ENCODE peak calls at places on chromosomes 12 and 14, in six cellular contexts. T is transverse colon, Y is sigmoid colon, L is HepG2, K is SK-N-SH, A is stomach. D is an unnamed sample.

GRCh38 chr12:80272516-80272915 is 171.5 kb upstream of the PTPRQ start:
- DNase-seq in L (no peak), K (no peak), Y (no peak), A (no peak), T (no peak), D (no peak)

GRCh38 chr12:49632986-49633702 is 9.8 kb downstream of the PRPF40B start:
- DNase-seq in K (no peak), Y (peak), A (no peak), T (no peak), L (no peak), D (no peak)

GRCh38 chr12:1019283-1019682 is 28.3 kb downstream of the ERC1 start:
- DNase-seq in A (no peak), Y (no peak), K (no peak), L (no peak), T (no peak), D (no peak)

GRCh38 chr14:43003845-43004244 is 1397.2 kb downstream of the LRFN5 start:
- DNase-seq in K (no peak), Y (no peak), A (no peak), L (peak), T (no peak), D (no peak)

GRCh38 chr14:72679591-72680151 is 214.2 kb downstream of the DPF3 start:
- DNase-seq in L (no peak), A (no peak), T (no peak), Y (no peak), K (peak), D (no peak)

GRCh38 chr14:100028990-100029677 is 36.1 kb upstream of the EVL start:
- DNase-seq in T (no peak), Y (no peak), A (no peak), K (no peak), L (no peak), D (no peak)

GRCh38 chr12:3017281-3017680 is 58.1 kb downstream of the TEAD4 start:
- DNase-seq in A (no peak), Y (no peak), K (no peak), L (no peak), T (no peak), D (no peak)

GRCh38 chr14:37515761-37516160 is 79.3 kb downstream of the FOXA1 start:
- DNase-seq in K (no peak), A (no peak), T (no peak), Y (no peak), L (no peak), D (no peak)

GRCh38 chr12:126874427-126875026 is 1392.4 kb upstream of the TMEM132C start:
- DNase-seq in A (peak), K (peak), L (peak), T (peak), Y (peak), D (peak)

GRCh38 chr12:50523772-50524171 is 19.0 kb downstream of the DIP2B start:
- DNase-seq in T (no peak), L (no peak), A (no peak), K (no peak), Y (no peak), D (no peak)

GRCh38 chr12:23824358-23824757 is 125.1 kb downstream of the SOX5 start:
- DNase-seq in Y (no peak), K (no peak), T (no peak), L (no peak), A (no peak), D (no peak)

GRCh38 chr12:6279631-6280030 is 30.9 kb upstream of the PLEKHG6 start:
- DNase-seq in L (no peak), K (no peak), T (no peak), A (no peak), Y (peak), D (no peak)

GRCh38 chr12:66087365-66087943 is 43.1 kb downstream of the LLPH start:
- DNase-seq in L (peak), K (peak), A (peak), T (peak), Y (peak), D (no peak)

GRCh38 chr14:73503648-73504047 is 12.9 kb downstream of the RIOX1 start:
- DNase-seq in T (no peak), L (no peak), Y (no peak), A (no peak), K (no peak), D (no peak)

GRCh38 chr12:23564454-23564853 is 385.0 kb downstream of the SOX5 start:
- DNase-seq in L (no peak), A (no peak), K (no peak), Y (no peak), T (no peak), D (no peak)

GRCh38 chr12:13981296-13981962 is at the start of gene GRIN2B:
- DNase-seq in A (no peak), K (peak), L (no peak), T (no peak), Y (no peak), D (no peak)

GRCh38 chr14:51209457-51209856 is 30.6 kb upstream of the TMX1 start:
- DNase-seq in A (no peak), T (no peak), L (no peak), Y (no peak), K (peak), D (no peak)

GRCh38 chr14:50303744-50304471 is 8.1 kb downstream of the L2HGDH start:
- DNase-seq in Y (no peak), K (no peak), T (no peak), A (peak), L (peak), D (no peak)

GRCh38 chr12:22573181-22573580 is 28.8 kb upstream of the C2CD5 start:
- DNase-seq in T (no peak), L (no peak), A (no peak), Y (no peak), K (no peak), D (no peak)

GRCh38 chr14:102362545-102363181 is at the start of the genes CINP and TECPR2:
- DNase-seq in Y (peak), A (peak), L (peak), K (peak), T (peak), D (peak)

GRCh38 chr14:98855926-98856325 is 416.1 kb downstream of the BCL11B start:
- DNase-seq in K (no peak), Y (no peak), L (no peak), A (no peak), T (no peak), D (no peak)

GRCh38 chr14:59356298-59356697 is 108.9 kb downstream of the GPR135 start:
- DNase-seq in Y (no peak), L (no peak), K (no peak), A (no peak), T (no peak), D (no peak)

GRCh38 chr12:108430926-108431325 is 84.2 kb upstream of the FICD start:
- DNase-seq in A (no peak), Y (no peak), T (no peak), L (no peak), K (no peak), D (no peak)

GRCh38 chr12:21745258-21745657 is 29.2 kb downstream of the KCNJ8 start:
- DNase-seq in K (no peak), L (no peak), A (no peak), T (no peak), Y (no peak), D (no peak)

GRCh38 chr12:26466709-26467108 is 271.3 kb downstream of the SSPN start:
- DNase-seq in L (no peak), A (no peak), T (no peak), Y (no peak), K (no peak), D (no peak)

GRCh38 chr12:131736807-131737484 is 26.1 kb downstream of the SFSWAP start:
- DNase-seq in Y (no peak), T (no peak), K (no peak), A (no peak), L (no peak), D (no peak)

GRCh38 chr12:131773582-131774221 is 54.5 kb upstream of the MMP17 start:
- DNase-seq in L (no peak), Y (no peak), A (no peak), K (no peak), T (peak), D (no peak)

GRCh38 chr14:73606271-73606670 is 6.0 kb upstream of the ACOT6 start:
- DNase-seq in T (no peak), L (no peak), A (no peak), K (no peak), Y (no peak), D (no peak)

DNA sequence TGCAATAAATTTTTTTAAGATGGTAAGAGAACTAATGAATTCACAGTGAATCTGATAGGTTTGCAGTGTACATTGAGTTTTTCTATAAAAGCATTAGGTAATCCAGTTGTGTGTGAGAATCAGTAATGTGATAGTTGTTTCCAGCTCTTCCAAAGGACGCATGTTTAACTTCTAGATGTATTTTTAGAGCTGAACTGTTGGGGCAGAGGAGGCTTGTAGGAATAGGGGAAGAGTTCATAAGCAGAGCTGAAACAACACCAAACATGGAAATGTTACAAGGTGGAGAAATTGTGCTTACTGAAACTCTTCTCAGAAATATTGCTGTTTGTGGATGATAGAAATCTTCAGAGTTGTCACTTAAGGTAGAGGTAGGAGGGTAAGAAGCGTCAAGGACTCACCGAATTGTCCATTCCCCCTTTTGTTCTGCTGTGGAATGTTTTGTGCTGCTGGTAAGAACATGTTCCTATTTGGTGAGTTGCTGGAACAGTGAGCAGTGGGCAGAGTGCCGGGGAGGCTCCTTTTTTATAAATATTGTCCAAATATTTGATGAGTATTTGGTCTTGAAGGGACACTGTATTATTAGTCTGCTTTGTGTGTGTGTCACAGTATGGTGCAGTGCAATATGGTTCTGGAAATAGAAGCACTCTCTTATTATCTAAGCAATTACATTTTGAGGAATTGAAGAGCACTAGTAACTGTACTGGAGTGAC is 76.7 kb downstream of the ANO6 start:
- DNase-seq in L (no peak), Y (peak), T (peak), K (no peak), A (no peak), D (peak)
- TF ChIP-seq EP300 in L (no peak), Y (peak), T (peak), K (no peak), A (peak), D (peak)

GRCh38 chr12:105235747-105236476 is at the start of gene APPL2:
- DNase-seq in K (peak), Y (peak), T (peak), A (peak), L (peak), D (peak)

GRCh38 chr12:105234197-105234596 is 1.8 kb downstream of the APPL2 start:
- DNase-seq in T (no peak), L (no peak), Y (no peak), K (no peak), A (no peak), D (no peak)

GRCh38 chr12:105233045-105233905 is 2.7 kb downstream of the APPL2 start:
- DNase-seq in K (no peak), T (no peak), L (no peak), Y (no peak), A (no peak), D (no peak)

GRCh38 chr12:105237671-105238070 is 1.7 kb upstream of the APPL2 start:
- DNase-seq in Y (no peak), L (no peak), A (no peak), K (no peak), T (no peak), D (no peak)

DNA sequence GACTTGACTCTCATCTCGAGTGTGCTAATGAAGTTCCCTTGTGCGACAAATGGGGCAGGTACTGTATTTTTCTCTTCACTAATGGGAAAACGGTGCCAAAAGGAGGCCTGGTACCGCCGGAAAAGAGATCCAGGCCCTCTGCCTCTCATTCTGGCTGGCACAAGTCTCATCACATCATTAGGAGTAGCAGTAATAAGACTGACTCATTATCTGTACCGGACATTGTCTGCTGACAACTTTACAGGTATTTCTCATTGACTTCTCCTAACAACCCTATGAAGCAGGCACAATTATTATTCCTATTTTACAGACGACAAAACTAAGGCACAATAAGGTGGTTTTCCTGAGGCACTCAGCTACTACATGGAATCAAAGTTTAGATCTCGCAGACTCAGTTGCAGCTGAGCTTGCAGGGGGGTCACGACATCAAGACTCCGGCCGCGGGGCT is 651 bp downstream of the APPL2 start:
- DNase-seq in A (no peak), Y (no peak), T (no peak), K (peak), L (no peak), D (no peak)
- TF ChIP-seq POLR2AphosphoS5 in A (no peak), Y (no peak), T (no peak), K (peak), L (no peak), D (no peak)

GRCh38 chr12:76455582-76456345 is 103.8 kb downstream of the OSBPL8 start:
- DNase-seq in K (peak), L (peak), T (no peak), Y (no peak), A (no peak), D (no peak)
- H3K27ac ChIP-seq in K (peak), L (no peak), T (no peak), Y (no peak), A (no peak), D (no peak)

GRCh38 chr12:16880864-16881285 is 274.9 kb upstream of the LMO3 start:
- DNase-seq in A (peak), T (peak), Y (no peak), L (no peak), K (peak), D (no peak)
- TF ChIP-seq EP300 in A (no peak), T (no peak), Y (no peak), L (no peak), K (peak), D (no peak)

GRCh38 chr12:104605685-104606084 is 148.9 kb downstream of the CHST11 start:
- DNase-seq in T (peak), L (no peak), Y (peak), A (no peak), K (no peak), D (peak)
- TF ChIP-seq POLR2AphosphoS5 in T (no peak), L (no peak), Y (peak), A (no peak), K (no peak), D (peak)

DNA sequence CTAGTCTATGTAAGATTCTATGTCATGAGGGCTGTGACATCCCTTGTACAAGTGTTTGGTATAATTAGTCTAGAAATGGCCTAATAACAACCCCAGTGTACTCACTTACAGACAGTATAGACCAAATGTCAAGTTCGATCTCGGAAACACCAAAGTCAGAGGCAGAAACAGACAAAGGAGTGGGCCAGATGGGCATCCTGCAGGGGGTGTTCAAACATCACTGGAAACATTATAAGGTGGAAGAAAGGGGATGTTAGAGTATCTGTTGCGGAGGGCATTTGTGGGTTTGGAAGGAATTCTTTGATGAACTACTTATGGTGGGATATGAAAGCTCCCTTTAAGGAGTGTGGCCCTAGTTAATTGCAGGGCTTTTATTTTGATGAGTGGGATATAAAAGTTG is 134.6 kb downstream of the ESR2 start:
- DNase-seq in T (no peak), A (no peak), K (no peak), Y (no peak), L (no peak), D (no peak)
- H3K27ac ChIP-seq in T (no peak), A (no peak), K (no peak), Y (no peak), L (no peak), D (no peak)

GRCh38 chr14:71319646-71320045 is 412.4 kb downstream of the PCNX1 start:
- DNase-seq in L (no peak), A (no peak), K (peak), T (no peak), Y (no peak), D (no peak)

GRCh38 chr14:71318097-71318459 is 410.8 kb downstream of the PCNX1 start:
- DNase-seq in T (no peak), K (no peak), A (no peak), Y (no peak), L (no peak), D (no peak)

GRCh38 chr14:71321556-71322315 is 414.5 kb downstream of the PCNX1 start:
- DNase-seq in L (peak), Y (no peak), K (no peak), T (no peak), A (no peak), D (no peak)

GRCh38 chr14:71320734-71321555 is 413.7 kb downstream of the PCNX1 start:
- DNase-seq in T (peak), A (peak), L (no peak), Y (peak), K (peak), D (no peak)

DNA sequence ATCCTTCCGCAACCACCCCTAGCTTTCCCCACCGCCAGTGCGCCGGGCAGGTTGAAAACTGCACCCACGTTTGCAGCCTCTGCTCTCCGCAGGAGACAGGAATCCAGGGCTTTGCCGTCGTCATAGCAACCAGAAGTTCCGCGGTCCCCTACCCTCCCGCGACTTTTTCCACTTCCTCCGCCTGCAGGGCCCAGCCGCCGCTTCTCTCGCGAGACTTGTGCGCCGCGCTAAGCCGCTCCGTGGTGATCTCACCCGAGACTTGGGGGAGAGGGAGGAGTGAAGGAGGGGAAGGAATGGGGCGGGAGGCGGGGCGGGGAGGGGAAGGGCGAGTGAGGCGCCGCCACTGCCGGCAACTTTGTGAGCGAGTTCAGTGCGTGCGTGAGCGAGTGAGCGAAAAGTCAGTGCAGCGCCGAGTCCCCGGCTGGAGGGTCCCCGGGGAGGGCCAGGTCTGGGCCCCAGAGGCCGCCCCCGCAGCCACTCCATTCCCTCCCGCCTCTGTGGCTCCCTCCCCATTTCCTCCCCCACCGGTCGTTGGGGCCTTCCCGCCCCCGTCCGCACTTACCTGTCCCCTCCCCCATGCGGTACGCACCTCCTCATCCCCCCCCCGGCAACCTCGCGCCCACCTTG is 413.0 kb downstream of the PCNX1 start:
- DNase-seq in K (peak), L (peak), Y (peak), T (peak), A (peak), D (peak)
- TF ChIP-seq EP300 in K (no peak), L (no peak), Y (no peak), T (no peak), A (no peak), D (no peak)

GRCh38 chr14:78968249-78968648 is 798.1 kb downstream of the NRXN3 start:
- DNase-seq in Y (no peak), A (no peak), L (no peak), T (no peak), K (no peak), D (no peak)
- TF ChIP-seq POLR2AphosphoS5 in Y (no peak), A (no peak), L (no peak), T (no peak), K (no peak), D (no peak)

DNA sequence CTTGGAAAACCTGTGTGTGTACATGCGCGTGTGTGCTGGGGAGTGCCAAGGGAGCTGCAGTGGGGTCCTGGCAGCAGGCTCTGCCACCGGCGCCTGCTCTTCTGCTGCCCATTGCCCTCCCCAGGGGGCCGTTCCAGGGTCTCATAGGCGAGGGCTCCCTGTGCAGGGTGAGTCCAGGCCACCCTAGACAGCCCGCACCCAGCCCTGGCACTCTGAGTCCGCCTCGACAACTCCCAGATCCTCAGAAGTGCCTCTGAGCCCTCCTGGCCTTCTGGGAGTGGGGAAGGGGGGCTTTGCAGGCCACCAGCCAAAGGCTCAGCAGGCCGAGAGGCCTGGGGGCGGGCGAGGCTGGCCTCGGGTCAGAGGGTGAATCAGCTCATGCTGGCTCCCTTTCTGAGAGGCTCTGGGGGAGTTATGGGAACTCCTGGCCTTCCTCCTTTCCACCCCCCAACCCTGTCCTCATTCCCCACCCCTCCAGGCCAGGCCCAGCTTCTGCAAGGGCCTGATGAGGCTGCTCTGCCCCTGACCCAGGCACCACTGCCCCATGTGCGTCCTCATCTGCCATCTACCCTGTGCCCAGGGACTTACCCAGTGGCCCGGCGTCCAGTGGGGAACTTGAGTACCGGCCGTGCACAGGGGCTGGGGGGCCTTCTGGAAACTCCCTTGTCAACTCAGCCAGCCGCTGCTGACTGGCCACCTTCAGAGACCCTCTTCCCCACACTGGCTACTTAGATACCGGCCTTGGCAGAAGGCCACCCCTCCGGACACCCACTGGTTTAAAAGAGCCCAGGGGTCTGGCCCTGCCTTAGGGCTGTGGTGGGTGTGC is 2.1 kb upstream of the TEDC1 start:
- DNase-seq in A (no peak), L (no peak), K (no peak), T (no peak), Y (no peak), D (no peak)
- H3K27ac ChIP-seq in A (peak), L (peak), K (peak), T (peak), Y (peak), D (peak)